ENCODE peak calls at places on chromosomes 1 and 21, in ten cellular contexts. V, Y, I, W, L, N, X, E, A and H are unnamed samples.

GRCh38 chr1:65026235-65026634 is 59.9 kb upstream of the JAK1 start:
- DNase-seq in V (no peak), Y (no peak), I (no peak), W (no peak), L (no peak), N (no peak), X (no peak), E (no peak), A (no peak), H (no peak)

GRCh38 chr1:20948091-20948490 is 161.0 kb upstream of the HP1BP3 start:
- DNase-seq in V (no peak), Y (no peak), I (no peak), W (no peak), L (no peak), N (no peak), X (no peak), E (no peak), A (no peak), H (no peak)

GRCh38 chr21:39033878-39034589 is 149.2 kb downstream of the PSMG1 start:
- DNase-seq in V (peak; percentile 95), Y (no peak), I (peak; percentile 75), W (peak; percentile 75), L (no peak), N (peak; percentile 68), X (no peak), E (peak; percentile 93), A (no peak), H (peak; percentile 90)

GRCh38 chr1:14881775-14882672 is 271.5 kb upstream of the TMEM51 start:
- DNase-seq in V (no peak), Y (no peak), I (no peak), W (no peak), L (peak; percentile 49), N (no peak), X (no peak), E (no peak), A (no peak), H (no peak)

GRCh38 chr1:115184260-115184950 is 95.1 kb upstream of the TSPAN2 start:
- DNase-seq in V (no peak), Y (no peak), I (no peak), W (no peak), L (no peak), N (no peak), X (no peak), E (no peak), A (no peak), H (no peak)

GRCh38 chr1:111927652-111928051 is 61.8 kb downstream of the KCND3 start:
- DNase-seq in V (no peak), Y (no peak), I (no peak), W (no peak), L (no peak), N (peak; percentile 30), X (no peak), E (no peak), A (no peak), H (no peak)

GRCh38 chr1:156767879-156768608 is 709 bp downstream of the PRCC start:
- DNase-seq in V (no peak), Y (peak; percentile 73), I (no peak), W (peak; percentile 85), L (peak; percentile 39), N (peak; percentile 74), X (no peak), E (peak; percentile 25), A (peak; percentile 82), H (no peak)

GRCh38 chr1:50271968-50272578 is 151.2 kb downstream of the DMRTA2 start:
- DNase-seq in V (peak; percentile 60), Y (no peak), I (peak; percentile 8), W (no peak), L (peak; percentile 56), N (no peak), X (peak; percentile 39), E (peak; percentile 48), A (peak; percentile 70), H (no peak)

GRCh38 chr1:11462224-11462923 is 16.6 kb upstream of the DISP3 start:
- DNase-seq in V (no peak), Y (no peak), I (no peak), W (no peak), L (no peak), N (no peak), X (no peak), E (no peak), A (no peak), H (no peak)

GRCh38 chr1:110385369-110385768 is 5.5 kb downstream of the SLC16A4 start:
- DNase-seq in V (no peak), Y (no peak), I (no peak), W (no peak), L (no peak), N (no peak), X (no peak), E (no peak), A (no peak), H (no peak)

GRCh38 chr1:236287757-236288619 is 6.2 kb upstream of the ERO1B start:
- DNase-seq in V (no peak), Y (no peak), I (no peak), W (no peak), L (peak; percentile 84), N (peak; percentile 87), X (no peak), E (peak; percentile 11), A (peak; percentile 52), H (no peak)

GRCh38 chr1:235883261-235883927 is 16.7 kb upstream of the LYST start:
- DNase-seq in V (peak; percentile 89), Y (peak; percentile 88), I (peak; percentile 81), W (no peak), L (no peak), N (peak; percentile 93), X (no peak), E (peak; percentile 87), A (no peak), H (peak; percentile 57)

DNA sequence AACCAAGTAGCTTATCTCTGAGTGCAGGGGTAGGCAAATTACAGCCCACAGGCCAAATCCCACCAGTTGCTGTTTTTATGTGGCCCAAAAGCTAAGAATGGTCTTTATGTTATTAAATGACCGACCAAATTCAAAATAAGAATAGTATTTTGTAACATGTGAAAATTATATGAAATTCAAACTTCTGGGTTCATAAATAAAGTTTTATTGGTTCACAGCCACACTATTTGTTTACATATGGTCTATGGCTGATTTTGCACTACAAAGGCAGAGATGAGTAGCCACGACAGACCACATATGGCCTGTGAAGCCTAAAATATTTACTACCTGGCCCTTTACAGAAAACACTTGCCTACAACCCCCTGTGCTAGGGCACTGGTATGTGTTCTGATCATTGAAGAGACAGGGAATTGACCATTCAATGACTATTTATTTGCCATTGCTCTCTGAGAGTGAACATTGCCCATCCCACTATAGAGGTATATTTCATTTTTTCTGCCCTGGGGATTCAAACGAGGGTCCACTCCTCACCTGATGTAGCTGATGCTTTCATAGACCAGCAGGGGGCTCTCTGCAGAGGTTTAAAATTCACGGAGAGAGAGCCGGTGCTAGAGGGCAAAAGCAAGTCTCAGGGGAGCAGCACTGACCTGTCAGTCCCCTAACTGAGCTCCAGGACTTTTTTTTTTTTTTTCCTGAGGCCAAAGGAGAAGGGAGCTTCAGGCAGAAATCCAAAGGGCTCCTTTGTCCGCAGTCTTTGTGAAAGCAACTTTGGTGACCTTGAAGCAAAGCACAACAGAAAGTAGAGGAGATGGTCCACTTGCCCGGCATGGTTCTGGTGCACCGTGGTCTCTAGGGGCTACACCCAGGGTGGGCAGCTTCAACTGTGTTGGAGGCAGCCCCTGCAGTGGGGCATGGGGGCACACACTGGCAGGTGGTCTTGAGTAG is 7.3 kb upstream of the GNL2 start:
- DNase-seq in V (no peak), Y (no peak), I (no peak), W (no peak), L (peak; percentile 74), N (no peak), X (peak; percentile 56), E (no peak), A (peak; percentile 52), H (no peak)
- H3K4me3 ChIP-seq in V (no peak overlapping the region), Y (no peak overlapping the region), I (no peak overlapping the region), W (no peak overlapping the region), L (no peak overlapping the region), N (no peak overlapping the region), X (no peak overlapping the region), E (no peak overlapping the region), A (no peak overlapping the region), H (no peak overlapping the region)

GRCh38 chr1:22709891-22710687 is 550 bp upstream of the EPHB2 start:
- DNase-seq in V (peak; percentile 66), Y (peak; percentile 76), I (no peak), W (peak; percentile 91), L (peak; percentile 70), N (no peak), X (peak; percentile 36), E (peak; percentile 61), A (peak; percentile 79), H (peak; percentile 71)
- TF ChIP-seq POLR2A in V (no peak), Y (no peak), I (no peak), W (no peak), L (no peak), N (no peak), X (no peak), E (no peak), A (no peak), H (no peak)

GRCh38 chr1:201501812-201502510 is 5.0 kb downstream of the CSRP1 start:
- DNase-seq in V (peak; percentile 69), Y (no peak), I (peak; percentile 37), W (no peak), L (no peak), N (peak; percentile 84), X (no peak), E (peak; percentile 98), A (no peak), H (no peak)

GRCh38 chr1:201501144-201501543 is 5.8 kb downstream of the CSRP1 start:
- DNase-seq in V (no peak), Y (no peak), I (no peak), W (no peak), L (no peak), N (peak; percentile 93), X (no peak), E (no peak), A (no peak), H (no peak)

GRCh38 chr1:201503397-201504176 is 3.3 kb downstream of the CSRP1 start:
- DNase-seq in V (peak; percentile 27), Y (no peak), I (peak; percentile 82), W (no peak), L (no peak), N (peak; percentile 94), X (peak; percentile 75), E (peak; percentile 46), A (no peak), H (peak; percentile 62)

GRCh38 chr1:201504179-201504631 is 2.7 kb downstream of the CSRP1 start:
- DNase-seq in V (no peak), Y (no peak), I (no peak), W (no peak), L (no peak), N (peak; percentile 15), X (no peak), E (no peak), A (no peak), H (no peak)

DNA sequence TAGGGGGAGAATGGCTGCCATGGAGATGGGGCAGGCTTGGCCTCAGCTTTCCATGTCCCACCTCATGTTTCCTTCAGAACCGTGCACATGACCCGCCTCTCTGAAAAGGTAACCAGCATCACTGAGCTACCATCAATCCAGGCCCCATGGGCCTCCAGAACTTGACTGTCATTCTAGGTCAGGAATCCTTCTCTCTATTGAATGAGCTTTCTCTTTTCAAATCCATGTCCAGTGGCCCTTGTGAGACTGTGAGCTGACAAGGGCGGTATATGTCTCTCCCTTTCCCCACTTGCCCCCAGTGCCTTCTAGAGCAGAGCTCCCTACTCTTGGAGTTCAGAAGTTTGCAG is 4.4 kb downstream of the CSRP1 start:
- DNase-seq in V (no peak), Y (no peak), I (no peak), W (no peak), L (no peak), N (no peak), X (no peak), E (no peak), A (no peak), H (no peak)
- H3K4me3 ChIP-seq in V (no peak overlapping the region), Y (no peak overlapping the region), I (no peak overlapping the region), W (no peak overlapping the region), L (no peak overlapping the region), N (peak overlapping the region; percentile 71), X (no peak overlapping the region), E (no peak overlapping the region), A (no peak overlapping the region), H (no peak overlapping the region)

GRCh38 chr1:26275580-26276431 is 4.1 kb upstream of the SH3BGRL3 start:
- DNase-seq in V (peak; percentile 77), Y (peak; percentile 83), I (peak; percentile 84), W (no peak), L (peak; percentile 86), N (peak; percentile 92), X (peak; percentile 59), E (peak; percentile 85), A (peak; percentile 92), H (peak; percentile 88)
- TF ChIP-seq POLR2A in V (peak; percentile 44), Y (no peak), I (peak; percentile 32), W (no peak), L (no peak), N (no peak), X (no peak), E (no peak), A (no peak), H (no peak)